ENCODE peak calls at places on chromosomes 5 and 9, in seven cellular contexts. T is cardiac muscle cell, M is Panc1, I is ovary, S is body of pancreas, G is tibial nerve, C is spleen. U is an unnamed sample.

GRCh38 chr5:131980696-131981095 is 30.8 kb downstream of the ACSL6 start:
- DNase-seq in S (no peak), C (peak; percentile 58), M (no peak), G (no peak), I (peak; percentile 7), T (no peak), U (no peak)

GRCh38 chr5:137923856-137924255 is 34.6 kb downstream of the PKD2L2 start:
- DNase-seq in C (no peak), G (no peak), S (no peak), T (peak; percentile 16), I (no peak), M (no peak), U (no peak)

GRCh38 chr9:72914750-72915149 is 38.1 kb downstream of the ALDH1A1 start:
- DNase-seq in T (no peak), G (no peak), S (no peak), I (no peak), M (no peak), C (no peak), U (no peak)

GRCh38 chr5:100270323-100270771 is 264.8 kb upstream of the FAM174A start:
- DNase-seq in I (no peak), S (no peak), M (no peak), C (no peak), T (no peak), G (no peak), U (no peak)

GRCh38 chr5:66408561-66408960 is 187.6 kb upstream of the MAST4 start:
- DNase-seq in C (no peak), G (no peak), M (no peak), S (no peak), T (no peak), I (no peak), U (no peak)

GRCh38 chr5:72234265-72234700 is 85.8 kb downstream of the MRPS27 start:
- DNase-seq in C (no peak), G (no peak), T (no peak), I (no peak), S (no peak), M (no peak), U (no peak)

GRCh38 chr9:78038620-78039300 is 7.1 kb upstream of the GNAQ start:
- DNase-seq in T (peak; percentile 72), M (no peak), C (no peak), I (no peak), S (no peak), G (no peak), U (peak; percentile 26)

GRCh38 chr9:78369644-78370219 is 72.8 kb downstream of the PSAT1 start:
- DNase-seq in G (peak; percentile 83), S (peak; percentile 79), C (peak; percentile 83), T (peak; percentile 87), M (peak; percentile 18), I (peak; percentile 87), U (peak; percentile 66)

GRCh38 chr5:147361441-147362175 is 126.8 kb downstream of the STK32A start:
- DNase-seq in I (no peak), G (no peak), T (no peak), C (no peak), M (no peak), S (no peak), U (no peak)

GRCh38 chr5:159906463-159906862 is 9.8 kb upstream of the ADRA1B start:
- DNase-seq in G (no peak), T (no peak), I (no peak), S (no peak), C (no peak), M (no peak), U (no peak)

GRCh38 chr5:36734422-36734821 is 128.0 kb downstream of the SLC1A3 start:
- DNase-seq in T (peak; percentile 19), S (no peak), G (no peak), M (no peak), C (no peak), I (no peak), U (no peak)

GRCh38 chr9:30758726-30759446 is 1625.6 kb upstream of the ACO1 start:
- DNase-seq in C (peak; percentile 46), G (no peak), M (no peak), S (no peak), I (no peak), T (no peak), U (no peak)

GRCh38 chr9:4740623-4741364 is at the start of gene AK3:
- DNase-seq in G (peak; percentile 66), S (peak; percentile 87), I (peak; percentile 95), C (peak; percentile 98), M (no peak), T (peak; percentile 95), U (peak; percentile 93)

GRCh38 chr5:76332620-76333170 is 70.4 kb upstream of the IQGAP2 start:
- DNase-seq in T (no peak), S (no peak), M (no peak), G (no peak), I (no peak), C (no peak), U (no peak)
- H3K4me1 ChIP-seq in T (no peaks in the 10 kb centered on the region), S (peaks cover 9% of the 10 kb centered on the region), M (peaks cover 1% of the 10 kb centered on the region), G (no peaks in the 10 kb centered on the region), I (no peaks in the 10 kb centered on the region), C (peaks cover 11% of the 10 kb centered on the region), U (no peaks in the 10 kb centered on the region)

GRCh38 chr9:137416563-137417151 is 6.3 kb downstream of the EXD3 start:
- DNase-seq in G (no peak), S (no peak), I (no peak), C (peak; percentile 75), M (no peak), T (no peak), U (no peak)
- H3K4me1 ChIP-seq in G (peaks cover 6% of the 10 kb centered on the region), S (peaks cover 11% of the 10 kb centered on the region), I (peaks cover 12% of the 10 kb centered on the region), C (peaks cover 20% of the 10 kb centered on the region), M (peaks cover 21% of the 10 kb centered on the region), T (peaks cover 4% of the 10 kb centered on the region), U (peaks cover 46% of the 10 kb centered on the region)

DNA sequence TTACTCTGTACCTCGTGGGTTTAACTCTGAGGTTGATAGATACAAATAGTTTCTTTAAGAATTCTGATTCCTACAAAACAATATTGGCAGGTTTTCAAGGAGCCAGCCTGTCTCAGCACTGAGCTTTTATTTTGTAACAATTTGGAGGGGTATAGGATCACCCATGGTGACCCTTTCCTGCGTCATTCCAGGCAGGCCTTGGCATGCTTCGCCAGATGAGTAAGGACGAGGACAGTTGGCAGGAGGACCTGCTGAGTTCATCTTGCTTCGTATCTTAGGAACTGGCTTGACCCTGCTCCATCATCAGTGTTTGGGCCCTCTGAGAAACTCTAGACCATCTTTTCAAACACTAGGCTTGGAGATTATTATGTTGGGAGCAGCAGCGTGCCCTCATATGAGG is 17.9 kb downstream of the ZNF462 start:
- DNase-seq in G (no peak), T (no peak), S (no peak), M (no peak), I (no peak), C (no peak), U (no peak)
- H3K4me1 ChIP-seq in G (peaks cover 39% of the 10 kb centered on the region), T (peaks cover 35% of the 10 kb centered on the region), S (peaks cover 3% of the 10 kb centered on the region), M (peaks cover 21% of the 10 kb centered on the region), I (peaks cover 30% of the 10 kb centered on the region), C (no peaks in the 10 kb centered on the region), U (peaks cover 76% of the 10 kb centered on the region)

GRCh38 chr9:108786756-108787663 is 68.8 kb downstream of the ACTL7B start:
- DNase-seq in T (no peak), S (no peak), G (no peak), M (no peak), C (no peak), I (no peak), U (no peak)
- H3K4me1 ChIP-seq in T (peaks cover 8% of the 10 kb centered on the region), S (no peaks in the 10 kb centered on the region), G (peaks cover 22% of the 10 kb centered on the region), M (no peaks in the 10 kb centered on the region), C (no peaks in the 10 kb centered on the region), I (no peaks in the 10 kb centered on the region), U (peaks cover 11% of the 10 kb centered on the region)